ENCODE peak calls at places on chromosomes 7 and 10, in ten cellular contexts. One of them, this sample, is unnamed.

GRCh38 chr10:21530616-21531015 is 3.4 kb upstream of the MLLT10 start:
- DNase-seq in AG10803: no peak
- DNase-seq in glutamatergic neuron: no peak
- DNase-seq in osteocyte: no peak
- DNase-seq in choroid plexus epithelial cell: no peak
- DNase-seq in AG09319: no peak
- DNase-seq in foreskin fibroblast: no peak
- DNase-seq in HL-60: no peak
- DNase-seq in fibroblast of lung: peak
- DNase-seq in cardiac fibroblast: no peak
- DNase-seq in this sample: no peak

GRCh38 chr7:156147771-156148504 is 335.7 kb upstream of the SHH start:
- DNase-seq in fibroblast of lung: no peak
- DNase-seq in AG09319: no peak
- DNase-seq in AG10803: no peak
- DNase-seq in osteocyte: no peak
- DNase-seq in choroid plexus epithelial cell: no peak
- DNase-seq in HL-60: no peak
- DNase-seq in foreskin fibroblast: no peak
- DNase-seq in cardiac fibroblast: no peak
- DNase-seq in glutamatergic neuron: no peak
- DNase-seq in this sample: no peak

GRCh38 chr7:2013381-2014311 is 219.1 kb downstream of the MAD1L1 start:
- DNase-seq in fibroblast of lung: no peak
- DNase-seq in glutamatergic neuron: no peak
- DNase-seq in HL-60: no peak
- DNase-seq in choroid plexus epithelial cell: no peak
- DNase-seq in foreskin fibroblast: no peak
- DNase-seq in AG10803: no peak
- DNase-seq in cardiac fibroblast: no peak
- DNase-seq in osteocyte: no peak
- DNase-seq in AG09319: no peak
- DNase-seq in this sample: no peak

GRCh38 chr10:120989279-120989678 is 138.1 kb downstream of the WDR11 start:
- DNase-seq in cardiac fibroblast: no peak
- DNase-seq in foreskin fibroblast: no peak
- DNase-seq in AG10803: no peak
- DNase-seq in glutamatergic neuron: no peak
- DNase-seq in HL-60: no peak
- DNase-seq in fibroblast of lung: no peak
- DNase-seq in AG09319: no peak
- DNase-seq in choroid plexus epithelial cell: no peak
- DNase-seq in osteocyte: peak
- DNase-seq in this sample: no peak

GRCh38 chr10:102648889-102649752 is 4.8 kb downstream of the TRIM8 start:
- DNase-seq in choroid plexus epithelial cell: no peak
- DNase-seq in fibroblast of lung: no peak
- DNase-seq in AG09319: no peak
- DNase-seq in osteocyte: no peak
- DNase-seq in AG10803: no peak
- DNase-seq in glutamatergic neuron: no peak
- DNase-seq in foreskin fibroblast: peak
- DNase-seq in cardiac fibroblast: no peak
- DNase-seq in HL-60: no peak
- DNase-seq in this sample: no peak

GRCh38 chr7:89311886-89312285 is 516.3 kb upstream of the TEX47 start:
- DNase-seq in AG09319: no peak
- DNase-seq in fibroblast of lung: no peak
- DNase-seq in foreskin fibroblast: peak
- DNase-seq in cardiac fibroblast: no peak
- DNase-seq in glutamatergic neuron: no peak
- DNase-seq in HL-60: no peak
- DNase-seq in choroid plexus epithelial cell: no peak
- DNase-seq in osteocyte: no peak
- DNase-seq in AG10803: no peak
- DNase-seq in this sample: no peak

GRCh38 chr10:5291501-5292195 is 73.1 kb upstream of the UCN3 start:
- DNase-seq in AG10803: peak
- DNase-seq in osteocyte: no peak
- DNase-seq in choroid plexus epithelial cell: peak
- DNase-seq in HL-60: peak
- DNase-seq in AG09319: peak
- DNase-seq in cardiac fibroblast: peak
- DNase-seq in fibroblast of lung: peak
- DNase-seq in foreskin fibroblast: peak
- DNase-seq in glutamatergic neuron: no peak
- DNase-seq in this sample: no peak

GRCh38 chr10:61899997-61900828 is 1.3 kb upstream of the ARID5B start:
- DNase-seq in fibroblast of lung: peak
- DNase-seq in AG10803: peak
- DNase-seq in glutamatergic neuron: peak
- DNase-seq in osteocyte: no peak
- DNase-seq in AG09319: peak
- DNase-seq in foreskin fibroblast: peak
- DNase-seq in HL-60: peak
- DNase-seq in cardiac fibroblast: peak
- DNase-seq in choroid plexus epithelial cell: peak
- DNase-seq in this sample: no peak

GRCh38 chr7:1252543-1253090 is 19.9 kb downstream of the UNCX start:
- DNase-seq in fibroblast of lung: no peak
- DNase-seq in cardiac fibroblast: no peak
- DNase-seq in choroid plexus epithelial cell: no peak
- DNase-seq in osteocyte: no peak
- DNase-seq in AG09319: no peak
- DNase-seq in foreskin fibroblast: no peak
- DNase-seq in AG10803: no peak
- DNase-seq in glutamatergic neuron: peak
- DNase-seq in HL-60: no peak
- DNase-seq in this sample: no peak

GRCh38 chr10:75744242-75744641 is 312.8 kb downstream of the LRMDA start:
- DNase-seq in cardiac fibroblast: no peak
- DNase-seq in choroid plexus epithelial cell: no peak
- DNase-seq in AG10803: peak
- DNase-seq in osteocyte: no peak
- DNase-seq in glutamatergic neuron: no peak
- DNase-seq in foreskin fibroblast: no peak
- DNase-seq in fibroblast of lung: no peak
- DNase-seq in AG09319: no peak
- DNase-seq in HL-60: no peak
- DNase-seq in this sample: no peak

GRCh38 chr10:58856508-58857240 is 319.8 kb upstream of the PHYHIPL start:
- DNase-seq in osteocyte: peak
- DNase-seq in glutamatergic neuron: no peak
- DNase-seq in cardiac fibroblast: peak
- DNase-seq in fibroblast of lung: peak
- DNase-seq in choroid plexus epithelial cell: peak
- DNase-seq in AG09319: peak
- DNase-seq in AG10803: peak
- DNase-seq in foreskin fibroblast: peak
- DNase-seq in HL-60: no peak
- DNase-seq in this sample: no peak

DNA sequence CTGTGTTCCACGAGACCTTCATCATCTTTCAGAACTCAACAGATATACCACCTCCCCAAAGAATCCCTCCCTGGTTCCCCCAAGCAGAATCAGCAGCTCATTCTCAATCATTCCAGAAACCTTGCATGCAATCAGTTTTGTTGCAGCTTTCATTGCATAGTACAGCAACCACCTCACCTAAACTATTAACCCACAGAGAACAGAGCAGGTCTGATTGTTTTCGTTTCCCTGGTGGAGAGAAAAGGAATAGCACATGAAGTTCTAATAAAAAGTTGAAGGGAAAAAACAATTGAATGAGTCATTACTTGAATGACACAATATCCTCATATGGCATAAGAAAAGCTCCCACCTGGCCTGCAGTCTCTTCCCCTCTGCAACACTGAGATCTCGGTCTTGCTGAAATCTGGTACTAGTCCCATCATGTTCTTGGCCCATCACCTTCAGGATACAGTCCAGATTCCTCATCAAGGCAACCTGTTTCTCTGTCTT is 147.1 kb upstream of the GDF10 start:
- DNase-seq in fibroblast of lung: no peak
- DNase-seq in AG10803: peak
- DNase-seq in foreskin fibroblast: peak
- DNase-seq in choroid plexus epithelial cell: peak
- DNase-seq in HL-60: peak
- DNase-seq in AG09319: no peak
- DNase-seq in glutamatergic neuron: no peak
- DNase-seq in cardiac fibroblast: no peak
- DNase-seq in osteocyte: no peak
- DNase-seq in this sample: no peak
- TF ChIP-seq CTCF in fibroblast of lung: peak
- TF ChIP-seq CTCF in AG10803: peak
- TF ChIP-seq CTCF in foreskin fibroblast: peak
- TF ChIP-seq CTCF in choroid plexus epithelial cell: peak
- TF ChIP-seq CTCF in HL-60: peak
- TF ChIP-seq CTCF in AG09319: peak
- TF ChIP-seq CTCF in glutamatergic neuron: peak
- TF ChIP-seq CTCF in cardiac fibroblast: peak
- TF ChIP-seq CTCF in osteocyte: peak
- TF ChIP-seq CTCF in this sample: peak

GRCh38 chr7:128029405-128029995 is 1.7 kb downstream of the LRRC4 start:
- DNase-seq in osteocyte: no peak
- DNase-seq in cardiac fibroblast: no peak
- DNase-seq in HL-60: no peak
- DNase-seq in AG09319: no peak
- DNase-seq in glutamatergic neuron: no peak
- DNase-seq in AG10803: no peak
- DNase-seq in choroid plexus epithelial cell: no peak
- DNase-seq in fibroblast of lung: no peak
- DNase-seq in foreskin fibroblast: no peak
- DNase-seq in this sample: no peak

GRCh38 chr7:128031901-128032604 is 816 bp upstream of the LRRC4 start:
- DNase-seq in choroid plexus epithelial cell: peak
- DNase-seq in glutamatergic neuron: peak
- DNase-seq in fibroblast of lung: peak
- DNase-seq in foreskin fibroblast: peak
- DNase-seq in HL-60: no peak
- DNase-seq in cardiac fibroblast: peak
- DNase-seq in AG10803: peak
- DNase-seq in AG09319: peak
- DNase-seq in osteocyte: no peak
- DNase-seq in this sample: no peak

GRCh38 chr7:128030263-128030998 is 806 bp downstream of the LRRC4 start:
- DNase-seq in AG10803: no peak
- DNase-seq in cardiac fibroblast: no peak
- DNase-seq in HL-60: no peak
- DNase-seq in choroid plexus epithelial cell: no peak
- DNase-seq in osteocyte: no peak
- DNase-seq in fibroblast of lung: no peak
- DNase-seq in AG09319: no peak
- DNase-seq in foreskin fibroblast: no peak
- DNase-seq in glutamatergic neuron: peak
- DNase-seq in this sample: no peak

GRCh38 chr7:128032605-128033235 is 1.5 kb upstream of the LRRC4 start:
- DNase-seq in cardiac fibroblast: no peak
- DNase-seq in osteocyte: no peak
- DNase-seq in foreskin fibroblast: peak
- DNase-seq in fibroblast of lung: peak
- DNase-seq in choroid plexus epithelial cell: peak
- DNase-seq in AG09319: no peak
- DNase-seq in glutamatergic neuron: peak
- DNase-seq in HL-60: no peak
- DNase-seq in AG10803: no peak
- DNase-seq in this sample: no peak

DNA sequence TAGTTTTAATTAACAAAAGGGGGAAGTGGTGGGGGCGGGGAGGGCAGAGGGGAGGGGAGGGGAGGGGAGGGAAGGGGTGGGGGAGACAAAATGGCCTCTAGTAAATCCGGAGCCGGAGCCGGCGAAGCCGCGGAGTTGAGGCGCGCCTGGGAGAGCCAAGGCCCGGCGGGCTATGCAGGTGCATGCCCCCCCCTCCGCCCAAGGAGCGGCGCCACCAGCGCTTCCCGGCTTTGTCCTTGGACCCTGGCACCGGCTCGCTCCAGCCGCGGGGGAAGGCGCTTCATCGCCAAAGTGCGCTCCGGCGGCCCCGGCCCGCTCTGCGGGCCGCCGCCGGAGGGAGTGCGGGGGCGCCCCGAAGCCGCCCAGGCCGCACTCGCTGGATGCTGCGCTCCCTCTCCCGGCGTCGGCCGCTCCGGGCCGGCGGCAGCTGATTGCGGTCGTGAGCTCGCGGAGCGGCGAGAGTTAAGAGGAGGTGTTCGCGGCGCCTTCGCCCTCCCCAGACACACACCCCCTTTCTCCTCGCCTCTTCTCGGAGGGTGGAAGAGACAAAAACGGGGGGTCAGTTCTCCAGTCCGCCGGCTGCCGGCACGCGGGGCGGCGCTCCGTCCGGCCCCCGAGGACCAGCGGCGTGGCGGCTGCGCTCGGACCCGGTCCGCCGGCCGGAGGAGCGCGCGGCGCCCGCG is at the start of gene LRRC4:
- DNase-seq in foreskin fibroblast: peak
- DNase-seq in osteocyte: no peak
- DNase-seq in cardiac fibroblast: no peak
- DNase-seq in glutamatergic neuron: peak
- DNase-seq in AG10803: peak
- DNase-seq in AG09319: peak
- DNase-seq in HL-60: no peak
- DNase-seq in choroid plexus epithelial cell: peak
- DNase-seq in fibroblast of lung: peak
- DNase-seq in this sample: no peak
- TF ChIP-seq CTCF in foreskin fibroblast: no peak
- TF ChIP-seq CTCF in osteocyte: peak
- TF ChIP-seq CTCF in cardiac fibroblast: no peak
- TF ChIP-seq CTCF in glutamatergic neuron: no peak
- TF ChIP-seq CTCF in AG10803: no peak
- TF ChIP-seq CTCF in AG09319: peak
- TF ChIP-seq CTCF in HL-60: no peak
- TF ChIP-seq CTCF in choroid plexus epithelial cell: peak
- TF ChIP-seq CTCF in fibroblast of lung: no peak
- TF ChIP-seq CTCF in this sample: peak

GRCh38 chr10:955820-956217 is 24.3 kb upstream of the LARP4B start:
- DNase-seq in cardiac fibroblast: no peak
- DNase-seq in osteocyte: no peak
- DNase-seq in glutamatergic neuron: no peak
- DNase-seq in HL-60: no peak
- DNase-seq in AG10803: no peak
- DNase-seq in fibroblast of lung: no peak
- DNase-seq in AG09319: no peak
- DNase-seq in choroid plexus epithelial cell: no peak
- DNase-seq in foreskin fibroblast: no peak
- DNase-seq in this sample: no peak
- TF ChIP-seq CTCF in cardiac fibroblast: no peak
- TF ChIP-seq CTCF in osteocyte: no peak
- TF ChIP-seq CTCF in glutamatergic neuron: no peak
- TF ChIP-seq CTCF in HL-60: no peak
- TF ChIP-seq CTCF in AG10803: no peak
- TF ChIP-seq CTCF in fibroblast of lung: no peak
- TF ChIP-seq CTCF in AG09319: no peak
- TF ChIP-seq CTCF in choroid plexus epithelial cell: no peak
- TF ChIP-seq CTCF in foreskin fibroblast: no peak
- TF ChIP-seq CTCF in this sample: no peak

GRCh38 chr7:69825031-69825681 is 226.9 kb downstream of the AUTS2 start:
- DNase-seq in AG10803: no peak
- DNase-seq in cardiac fibroblast: peak
- DNase-seq in osteocyte: no peak
- DNase-seq in HL-60: no peak
- DNase-seq in glutamatergic neuron: no peak
- DNase-seq in fibroblast of lung: no peak
- DNase-seq in choroid plexus epithelial cell: no peak
- DNase-seq in foreskin fibroblast: no peak
- DNase-seq in AG09319: no peak
- DNase-seq in this sample: no peak
- TF ChIP-seq CTCF in AG10803: no peak
- TF ChIP-seq CTCF in cardiac fibroblast: no peak
- TF ChIP-seq CTCF in osteocyte: peak
- TF ChIP-seq CTCF in HL-60: no peak
- TF ChIP-seq CTCF in glutamatergic neuron: no peak
- TF ChIP-seq CTCF in fibroblast of lung: no peak
- TF ChIP-seq CTCF in choroid plexus epithelial cell: peak
- TF ChIP-seq CTCF in foreskin fibroblast: no peak
- TF ChIP-seq CTCF in AG09319: peak
- TF ChIP-seq CTCF in this sample: no peak

This sample was measured in type B pancreatic cell.